ENCODE peak calls at places on chromosomes 6 and 20, in four cellular contexts. F is GM13976, U is fibroblast of the aortic adventitia, E is psoas muscle. K is an unnamed sample.

GRCh38 chr20:6705920-6706500 is 61.5 kb upstream of the BMP2 start:
- DNase-seq in U (no peak), F (no peak), E (no peak), K (no peak)

GRCh38 chr20:36273414-36274247 is 32.5 kb upstream of the DLGAP4 start:
- DNase-seq in U (peak; percentile 43), F (peak; percentile 70), E (peak; percentile 27), K (peak; percentile 44)

GRCh38 chr6:85015396-85015990 is 251.1 kb upstream of the TBX18 start:
- DNase-seq in F (no peak), E (peak; percentile 56), U (peak; percentile 61), K (peak; percentile 24)

GRCh38 chr6:85680388-85680787 is 37.7 kb upstream of the SYNCRIP start:
- DNase-seq in E (no peak), F (no peak), U (no peak), K (no peak)

GRCh38 chr6:149933461-149933860 is 8.4 kb upstream of the ULBP2 start:
- DNase-seq in U (no peak), E (no peak), F (no peak), K (peak; percentile 3)

GRCh38 chr6:86609549-86610388 is 327.6 kb upstream of the HTR1E start:
- DNase-seq in U (no peak), F (no peak), E (no peak), K (no peak)

GRCh38 chr6:103280417-103280816 is 1579.3 kb downstream of the HACE1 start:
- DNase-seq in E (no peak), F (no peak), U (no peak), K (no peak)

GRCh38 chr6:37679539-37680476 is 17.9 kb downstream of the MDGA1 start:
- DNase-seq in U (no peak), E (no peak), F (peak; percentile 91), K (peak; percentile 89)

GRCh38 chr6:108748063-108748462 is 100.2 kb upstream of the ARMC2 start:
- DNase-seq in U (peak; percentile 26), F (no peak), E (no peak), K (no peak)

GRCh38 chr20:35257175-35257909 is 20.6 kb downstream of the MMP24OS start:
- DNase-seq in E (no peak), U (peak; percentile 68), F (no peak), K (no peak)

GRCh38 chr6:48240287-48240686 is 129.3 kb upstream of the PTCHD4 start:
- DNase-seq in E (no peak), U (no peak), F (no peak), K (no peak)

GRCh38 chr20:33732166-33732970 is 572 bp downstream of the ZNF341 start:
- DNase-seq in F (peak; percentile 86), E (peak; percentile 93), U (peak; percentile 78), K (peak; percentile 90)

GRCh38 chr6:164991573-164991972 is 317.8 kb downstream of the C6orf118 start:
- DNase-seq in F (no peak), U (no peak), E (no peak), K (no peak)

GRCh38 chr20:21235713-21236445 is 67.3 kb upstream of the XRN2 start:
- DNase-seq in F (peak; percentile 72), E (peak; percentile 74), U (peak; percentile 82), K (peak; percentile 56)

GRCh38 chr6:84926756-84927155 is 162.4 kb upstream of the TBX18 start:
- DNase-seq in E (no peak), U (no peak), F (no peak), K (no peak)

GRCh38 chr6:170434114-170434820 is 118.8 kb downstream of the PSMB1 start:
- DNase-seq in E (peak; percentile 78), U (no peak), F (no peak), K (no peak)

GRCh38 chr20:49579874-49580817 is 12.2 kb upstream of the PTGIS start:
- DNase-seq in U (peak; percentile 98), F (no peak), E (no peak), K (no peak)

GRCh38 chr6:33843086-33843695 is 39.4 kb upstream of the MLN start:
- DNase-seq in F (no peak), E (no peak), U (no peak), K (no peak)

GRCh38 chr20:37911838-37912273 is 8.9 kb downstream of the VSTM2L start:
- DNase-seq in E (peak; percentile 70), U (peak; percentile 69), F (peak; percentile 65), K (no peak)

GRCh38 chr6:18276610-18277009 is 12.3 kb upstream of the DEK start:
- DNase-seq in F (no peak), U (no peak), E (no peak), K (no peak)

GRCh38 chr6:131923356-131923755 is 27.8 kb downstream of the CCN2 start:
- DNase-seq in U (peak; percentile 72), E (no peak), F (peak; percentile 41), K (peak; percentile 23)

GRCh38 chr6:157478926-157479325 is 97.9 kb downstream of the ZDHHC14 start:
- DNase-seq in F (no peak), U (no peak), E (no peak), K (no peak)

GRCh38 chr20:43895235-43895634 is 19.4 kb upstream of the TOX2 start:
- DNase-seq in F (no peak), U (peak; percentile 94), E (no peak), K (no peak)

GRCh38 chr20:52682271-52682670 is 289.9 kb upstream of the TSHZ2 start:
- DNase-seq in U (no peak), F (no peak), E (no peak), K (no peak)

GRCh38 chr6:51396583-51396982 is 577.9 kb downstream of the TFAP2B start:
- DNase-seq in U (no peak), E (no peak), F (no peak), K (no peak)

GRCh38 chr20:33465536-33466302 is 22.2 kb upstream of the SNTA1 start:
- DNase-seq in E (no peak), F (no peak), U (no peak), K (no peak)

GRCh38 chr6:168616807-168617756 is 176.1 kb downstream of the SMOC2 start:
- DNase-seq in F (no peak), U (peak; percentile 28), E (no peak), K (no peak)

GRCh38 chr6:52042141-52042885 is 45.1 kb downstream of the PKHD1 start:
- DNase-seq in E (no peak), F (no peak), U (no peak), K (no peak)

GRCh38 chr6:114096553-114097172 is 125.7 kb upstream of the HDAC2 start:
- DNase-seq in E (no peak), U (peak; percentile 47), F (peak; percentile 43), K (peak; percentile 19)

GRCh38 chr20:14921546-14921945 is 584.1 kb upstream of the FLRT3 start:
- DNase-seq in E (no peak), F (no peak), U (no peak), K (no peak)

GRCh38 chr6:160347259-160348208 is 644 bp upstream of the SLC22A3 start:
- DNase-seq in E (peak; percentile 59), F (no peak), U (no peak), K (no peak)

GRCh38 chr6:116246089-116246488 is 7.8 kb downstream of the TSPYL4 start:
- DNase-seq in E (no peak), U (peak; percentile 76), F (no peak), K (no peak)

GRCh38 chr6:168408504-168409136 is 32.4 kb upstream of the SMOC2 start:
- DNase-seq in E (no peak), F (no peak), U (no peak), K (no peak)

GRCh38 chr6:106290032-106290431 is 35.5 kb downstream of the ATG5 start:
- DNase-seq in F (no peak), E (no peak), U (no peak), K (no peak)

GRCh38 chr20:38751360-38751976 is 3.2 kb downstream of the ACTR5 start:
- DNase-seq in F (peak; percentile 61), U (peak; percentile 66), E (no peak), K (peak; percentile 52)

GRCh38 chr6:152271681-152272464 is 365.3 kb downstream of the SYNE1 start:
- DNase-seq in E (no peak), F (no peak), U (peak; percentile 89), K (peak; percentile 11)
- TF ChIP-seq CTCF in E (peak; percentile 7), F (no peak), U (no peak), K (no peak)

DNA sequence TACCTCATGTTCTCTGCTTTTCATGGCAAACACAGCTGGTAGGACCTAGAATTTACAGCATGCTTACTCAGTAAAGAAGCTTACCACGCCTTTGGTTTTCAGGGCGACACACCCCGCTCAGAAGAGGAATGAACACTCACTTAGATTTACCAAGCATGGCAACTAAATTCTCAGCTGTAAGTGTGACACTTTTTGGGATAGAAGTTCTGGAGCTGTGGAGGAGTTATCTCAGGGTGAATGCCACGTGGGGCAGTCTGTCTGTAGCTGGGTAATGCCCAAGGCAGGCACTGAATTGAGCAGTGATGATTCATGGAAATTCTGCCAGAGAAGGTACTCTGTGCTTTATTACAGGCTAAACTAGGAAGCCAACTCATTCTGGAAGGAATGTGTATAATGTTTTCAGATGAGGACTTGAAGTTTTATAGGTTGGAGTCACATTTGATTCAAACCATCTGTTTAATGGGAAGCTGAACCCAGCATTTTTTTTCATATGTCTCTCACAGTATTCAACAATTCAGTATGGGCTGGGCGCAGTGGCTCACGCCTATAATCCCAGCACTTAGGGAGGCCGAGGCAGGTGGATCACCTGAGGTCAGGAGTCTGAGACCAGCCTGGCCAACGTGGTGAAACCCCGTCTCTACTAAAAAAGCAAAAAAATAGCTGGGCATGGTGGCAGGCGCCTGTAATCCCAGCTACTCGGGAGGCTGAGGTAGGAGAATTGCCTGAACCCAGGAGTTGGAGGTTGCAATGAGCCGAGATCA is 3.5 kb upstream of the PRIM2 start:
- DNase-seq in F (no peak), E (no peak), U (peak; percentile 99), K (no peak)
- TF ChIP-seq CTCF in F (no peak), E (no peak), U (peak; percentile 27), K (no peak)

DNA sequence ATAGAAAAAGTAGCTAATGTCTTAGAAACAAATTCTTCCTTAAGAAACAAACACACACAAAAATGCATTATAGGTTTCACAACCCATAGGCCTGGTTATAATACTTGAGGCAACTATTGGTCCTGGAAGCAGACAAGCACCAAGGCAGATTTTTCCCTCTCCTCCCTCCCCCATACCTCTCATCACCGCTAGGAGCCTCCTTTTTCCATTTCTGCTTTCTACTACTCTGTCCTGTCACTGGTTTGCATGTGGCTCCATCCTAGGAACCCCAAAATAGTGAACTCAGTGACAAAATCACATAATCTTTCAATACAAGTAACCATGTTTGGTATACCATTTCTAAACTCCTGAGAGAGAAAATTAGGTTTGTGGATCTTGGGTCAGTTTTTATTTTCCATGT is 66.1 kb downstream of the HMGCLL1 start:
- DNase-seq in U (no peak), E (no peak), F (no peak), K (no peak)
- TF ChIP-seq CTCF in U (peak; percentile 2), E (no peak), F (no peak), K (no peak)

GRCh38 chr6:16522937-16523336 is 238.3 kb downstream of the ATXN1 start:
- DNase-seq in U (no peak), F (no peak), E (no peak), K (no peak)

GRCh38 chr6:16519265-16520242 is 241.7 kb downstream of the ATXN1 start:
- DNase-seq in U (no peak), F (no peak), E (no peak), K (no peak)

GRCh38 chr6:16514249-16514648 is 247.0 kb downstream of the ATXN1 start:
- DNase-seq in F (peak; percentile 46), U (peak; percentile 79), E (no peak), K (peak; percentile 47)

GRCh38 chr6:16521528-16521927 is 239.7 kb downstream of the ATXN1 start:
- DNase-seq in U (no peak), F (no peak), E (no peak), K (no peak)

GRCh38 chr6:16518265-16518664 is 243.0 kb downstream of the ATXN1 start:
- DNase-seq in E (no peak), U (no peak), F (no peak), K (no peak)
- TF ChIP-seq CTCF in E (no peak), U (no peak), F (no peak), K (no peak)

K was measured in GM20000.